ENCODE peak calls at places on chromosome 12, in four cellular contexts. X, V, J and G are unnamed samples.

GRCh38 chr12:89305373-89305772 is 46.9 kb downstream of the DUSP6 start:
- DNase-seq in X (no peak), V (no peak), J (no peak), G (no peak)

GRCh38 chr12:104964167-104964566 is 6.1 kb upstream of the SLC41A2 start:
- DNase-seq in X (no peak), V (no peak), J (no peak), G (no peak)

GRCh38 chr12:12513416-12514006 is 49.2 kb downstream of the DUSP16 start:
- DNase-seq in X (no peak), V (no peak), J (no peak), G (no peak)

GRCh38 chr12:69173358-69173757 is 66.0 kb upstream of the CPSF6 start:
- DNase-seq in X (no peak), V (no peak), J (no peak), G (no peak)

GRCh38 chr12:67649165-67650126 is 901 bp downstream of the DYRK2 start:
- DNase-seq in X (no peak), V (peak), J (no peak), G (no peak)

GRCh38 chr12:115657081-115658013 is 620.1 kb downstream of the MED13L start:
- DNase-seq in X (no peak), V (peak), J (no peak), G (no peak)

GRCh38 chr12:32895688-32896437 is 714 bp downstream of the PKP2 start:
- DNase-seq in X (no peak), V (no peak), J (no peak), G (peak)

GRCh38 chr12:46209165-46209564 is 59.7 kb downstream of the SLC38A1 start:
- DNase-seq in X (no peak), V (peak), J (peak), G (no peak)

GRCh38 chr12:3261782-3262359 is 184.7 kb downstream of the TSPAN9 start:
- DNase-seq in X (no peak), V (peak), J (no peak), G (no peak)

GRCh38 chr12:89862511-89863331 is 154.1 kb upstream of the ATP2B1 start:
- DNase-seq in X (no peak), V (peak), J (no peak), G (no peak)

GRCh38 chr12:38691164-38691563 is 214.2 kb downstream of the CPNE8 start:
- DNase-seq in X (no peak), V (peak), J (no peak), G (no peak)